ENCODE peak calls at places on chromosomes 3 and 15, in seven cellular contexts. O, S, L, G, C, A and J are unnamed samples.

GRCh38 chr15:60972866-60973265 is 256.2 kb downstream of the RORA start:
- DNase-seq in O (no peak), A (no peak), C (no peak), L (no peak), G (no peak), S (no peak), J (no peak)

GRCh38 chr3:11290743-11291680 is 18.8 kb downstream of the ATG7 start:
- DNase-seq in G (peak), L (no peak), O (no peak), A (no peak), C (no peak), S (no peak), J (peak)

GRCh38 chr15:92665100-92665555 is 9.6 kb upstream of the FAM174B start:
- DNase-seq in A (no peak), C (no peak), L (no peak), O (no peak), S (no peak), G (no peak), J (peak)

GRCh38 chr3:52062499-52062898 is 6.1 kb upstream of the DUSP7 start:
- DNase-seq in O (no peak), L (peak), C (no peak), S (no peak), G (no peak), A (no peak), J (no peak)

GRCh38 chr3:12782172-12782815 is 14.2 kb upstream of the CAND2 start:
- DNase-seq in L (peak), C (no peak), O (no peak), A (peak), S (no peak), G (no peak), J (peak)

GRCh38 chr15:101615986-101616848 is 36.0 kb downstream of the TM2D3 start:
- DNase-seq in G (no peak), C (no peak), A (peak), L (peak), S (peak), O (no peak), J (peak)

GRCh38 chr15:85396554-85396953 is 16.2 kb downstream of the AKAP13 start:
- DNase-seq in C (no peak), G (no peak), O (no peak), A (no peak), L (no peak), S (no peak), J (no peak)

GRCh38 chr3:189049458-189050231 is 122.1 kb upstream of the TPRG1 start:
- DNase-seq in S (no peak), L (no peak), O (no peak), G (peak), C (no peak), A (no peak), J (no peak)

GRCh38 chr3:51955893-51956770 is 951 bp downstream of the GPR62 start:
- DNase-seq in A (peak), G (no peak), C (peak), S (no peak), L (no peak), O (no peak), J (peak)

GRCh38 chr3:181694805-181695660 is 16.7 kb upstream of the SOX2 start:
- DNase-seq in O (no peak), C (no peak), G (no peak), S (no peak), A (peak), L (no peak), J (peak)

GRCh38 chr3:106485202-106485601 is 616.4 kb upstream of the CBLB start:
- DNase-seq in S (no peak), G (no peak), A (no peak), L (no peak), O (no peak), C (no peak), J (no peak)

GRCh38 chr15:88448991-88449461 is 18.2 kb downstream of the MRPL46 start:
- DNase-seq in L (no peak), A (no peak), O (no peak), G (no peak), C (no peak), S (no peak), J (no peak)

GRCh38 chr3:141414141-141414689 is 45.9 kb downstream of the ZBTB38 start:
- DNase-seq in L (no peak), S (no peak), O (no peak), A (peak), G (peak), C (no peak), J (no peak)

GRCh38 chr15:77974098-77974414 is 103.5 kb downstream of the TBC1D2B start:
- DNase-seq in L (no peak), G (no peak), O (no peak), C (no peak), S (peak), A (peak), J (peak)

GRCh38 chr15:69784808-69785550 is 312.7 kb downstream of the TLE3 start:
- DNase-seq in S (no peak), L (no peak), C (no peak), G (no peak), O (no peak), A (no peak), J (peak)

GRCh38 chr3:5347486-5347885 is 160.0 kb downstream of the EDEM1 start:
- DNase-seq in G (no peak), O (no peak), C (no peak), A (no peak), L (no peak), S (peak), J (no peak)

GRCh38 chr3:45034612-45035252 is 8.6 kb downstream of the CLEC3B start:
- DNase-seq in C (no peak), S (no peak), O (no peak), G (no peak), L (no peak), A (peak), J (no peak)

GRCh38 chr3:124034809-124035152 is 42.9 kb upstream of the ROPN1 start:
- DNase-seq in L (no peak), S (no peak), C (no peak), O (no peak), A (no peak), G (no peak), J (no peak)

GRCh38 chr3:123141276-123141675 is 60.5 kb upstream of the SEC22A start:
- DNase-seq in S (no peak), O (no peak), C (no peak), A (no peak), L (no peak), G (no peak), J (no peak)

GRCh38 chr3:66372681-66373350 is 128.0 kb downstream of the LRIG1 start:
- DNase-seq in C (no peak), S (peak), L (peak), O (no peak), G (peak), A (peak), J (peak)

GRCh38 chr15:99727733-99728132 is 5.5 kb downstream of the LYSMD4 start:
- DNase-seq in L (no peak), G (no peak), O (no peak), S (no peak), A (no peak), C (no peak), J (no peak)

GRCh38 chr3:184619348-184619747 is 57.8 kb downstream of the EPHB3 start:
- DNase-seq in G (peak), L (no peak), A (no peak), C (no peak), S (no peak), O (no peak), J (no peak)

GRCh38 chr15:39578851-39579486 is 1.9 kb upstream of the THBS1 start:
- DNase-seq in L (no peak), O (no peak), A (no peak), S (no peak), G (no peak), C (no peak), J (peak)

GRCh38 chr15:101646652-101647051 is 5.5 kb downstream of the TM2D3 start:
- DNase-seq in A (no peak), S (no peak), C (no peak), L (peak), G (no peak), O (no peak), J (no peak)

GRCh38 chr3:33278106-33278672 is 947 bp downstream of the FBXL2 start:
- DNase-seq in A (peak), G (no peak), C (no peak), L (peak), S (peak), O (no peak), J (peak)

GRCh38 chr3:127177226-127177625 is 15.7 kb upstream of the PRR23E start:
- DNase-seq in C (no peak), A (peak), L (peak), G (no peak), S (peak), O (no peak), J (peak)

GRCh38 chr15:101652783-101653430 is 726 bp upstream of the TM2D3 start:
- DNase-seq in C (no peak), S (peak), O (no peak), L (no peak), A (no peak), G (no peak), J (no peak)

GRCh38 chr3:71703796-71704195 is 21.4 kb downstream of the EIF4E3 start:
- DNase-seq in C (no peak), A (no peak), O (no peak), G (no peak), L (no peak), S (no peak), J (no peak)